ENCODE peak calls at places on chromosomes 11 and 22, in six cellular contexts. H, R, M, Y, E and A are unnamed samples.

GRCh38 chr22:39707351-39707750 is 136.8 kb downstream of the CACNA1I start:
- DNase-seq in H (no peak), R (no peak), M (no peak), Y (no peak), E (no peak), A (no peak)

GRCh38 chr11:67441082-67441683 is 2.1 kb downstream of the CORO1B start:
- DNase-seq in H (no peak), R (no peak), M (no peak), Y (no peak), E (no peak), A (peak; percentile 49)

GRCh38 chr22:22061085-22062077 is 78.8 kb upstream of the TOP3B start:
- DNase-seq in H (peak; percentile 2), R (no peak), M (peak; percentile 8), Y (no peak), E (peak; percentile 86), A (peak; percentile 92)

GRCh38 chr11:70466154-70466553 is 67.8 kb downstream of the CTTN start:
- DNase-seq in H (no peak), R (no peak), M (no peak), Y (no peak), E (no peak), A (no peak)

GRCh38 chr22:19266547-19267086 is 24.9 kb downstream of the CLTCL1 start:
- DNase-seq in H (no peak), R (no peak), M (no peak), Y (no peak), E (no peak), A (no peak)

GRCh38 chr11:36007127-36007824 is 63.4 kb downstream of the LDLRAD3 start:
- DNase-seq in H (no peak), R (no peak), M (no peak), Y (no peak), E (no peak), A (no peak)

GRCh38 chr22:29751669-29752068 is 15.1 kb downstream of the ZMAT5 start:
- DNase-seq in H (no peak), R (no peak), M (no peak), Y (no peak), E (no peak), A (no peak)

GRCh38 chr11:112382561-112382960 is 121.9 kb upstream of the PLET1 start:
- DNase-seq in H (no peak), R (no peak), M (no peak), Y (no peak), E (no peak), A (no peak)

GRCh38 chr11:70490208-70490607 is 91.9 kb downstream of the CTTN start:
- DNase-seq in H (no peak), R (no peak), M (no peak), Y (no peak), E (no peak), A (no peak)

GRCh38 chr11:80261776-80262175 is 820.9 kb upstream of the TENM4 start:
- DNase-seq in H (no peak), R (no peak), M (no peak), Y (no peak), E (no peak), A (no peak)

GRCh38 chr11:8369592-8370205 is 106.0 kb upstream of the LMO1 start:
- DNase-seq in H (no peak), R (no peak), M (no peak), Y (no peak), E (no peak), A (no peak)

GRCh38 chr11:115993613-115994012 is 489.4 kb upstream of the CADM1 start:
- DNase-seq in H (no peak), R (no peak), M (no peak), Y (no peak), E (no peak), A (no peak)

GRCh38 chr11:35163209-35163608 is 24.2 kb downstream of the CD44 start:
- DNase-seq in H (no peak), R (no peak), M (no peak), Y (no peak), E (no peak), A (no peak)

GRCh38 chr11:121555172-121555571 is 102.4 kb upstream of the SORL1-AS1 start:
- DNase-seq in H (no peak), R (no peak), M (no peak), Y (no peak), E (no peak), A (no peak)

GRCh38 chr11:121553806-121554205 is 101.0 kb upstream of the SORL1-AS1 start:
- DNase-seq in H (peak; percentile 55), R (no peak), M (peak; percentile 36), Y (no peak), E (no peak), A (no peak)

GRCh38 chr22:27136596-27136995 is 479.2 kb downstream of the MIAT start:
- DNase-seq in H (no peak), R (no peak), M (no peak), Y (no peak), E (no peak), A (no peak)

GRCh38 chr11:30326114-30326783 is 3.3 kb downstream of the ARL14EP start:
- DNase-seq in H (peak; percentile 57), R (no peak), M (no peak), Y (no peak), E (no peak), A (no peak)

GRCh38 chr11:65663634-65664200 is 1.0 kb upstream of the RELA start:
- DNase-seq in H (peak; percentile 29), R (peak; percentile 63), M (no peak), Y (no peak), E (peak; percentile 70), A (peak; percentile 63)

GRCh38 chr11:130827697-130828377 is 88.4 kb downstream of the SNX19 start:
- DNase-seq in H (peak; percentile 74), R (peak; percentile 65), M (peak; percentile 50), Y (peak; percentile 40), E (peak; percentile 84), A (peak; percentile 55)

GRCh38 chr11:19727246-19727645 is 14.6 kb downstream of the NAV2 start:
- DNase-seq in H (peak; percentile 47), R (no peak), M (no peak), Y (no peak), E (peak; percentile 76), A (no peak)

GRCh38 chr11:44617671-44618461 is 52.4 kb downstream of the CD82 start:
- DNase-seq in H (no peak), R (no peak), M (no peak), Y (no peak), E (no peak), A (peak; percentile 40)

GRCh38 chr11:31366795-31367194 is 2.7 kb downstream of the DCDC1 start:
- DNase-seq in H (no peak), R (no peak), M (no peak), Y (no peak), E (no peak), A (no peak)

GRCh38 chr11:134410766-134411165 is 1.3 kb downstream of the B3GAT1 start:
- DNase-seq in H (no peak), R (no peak), M (no peak), Y (no peak), E (no peak), A (no peak)

GRCh38 chr11:71209656-71210055 is 42.7 kb downstream of the SHANK2 start:
- DNase-seq in H (no peak), R (no peak), M (no peak), Y (no peak), E (no peak), A (no peak)

DNA sequence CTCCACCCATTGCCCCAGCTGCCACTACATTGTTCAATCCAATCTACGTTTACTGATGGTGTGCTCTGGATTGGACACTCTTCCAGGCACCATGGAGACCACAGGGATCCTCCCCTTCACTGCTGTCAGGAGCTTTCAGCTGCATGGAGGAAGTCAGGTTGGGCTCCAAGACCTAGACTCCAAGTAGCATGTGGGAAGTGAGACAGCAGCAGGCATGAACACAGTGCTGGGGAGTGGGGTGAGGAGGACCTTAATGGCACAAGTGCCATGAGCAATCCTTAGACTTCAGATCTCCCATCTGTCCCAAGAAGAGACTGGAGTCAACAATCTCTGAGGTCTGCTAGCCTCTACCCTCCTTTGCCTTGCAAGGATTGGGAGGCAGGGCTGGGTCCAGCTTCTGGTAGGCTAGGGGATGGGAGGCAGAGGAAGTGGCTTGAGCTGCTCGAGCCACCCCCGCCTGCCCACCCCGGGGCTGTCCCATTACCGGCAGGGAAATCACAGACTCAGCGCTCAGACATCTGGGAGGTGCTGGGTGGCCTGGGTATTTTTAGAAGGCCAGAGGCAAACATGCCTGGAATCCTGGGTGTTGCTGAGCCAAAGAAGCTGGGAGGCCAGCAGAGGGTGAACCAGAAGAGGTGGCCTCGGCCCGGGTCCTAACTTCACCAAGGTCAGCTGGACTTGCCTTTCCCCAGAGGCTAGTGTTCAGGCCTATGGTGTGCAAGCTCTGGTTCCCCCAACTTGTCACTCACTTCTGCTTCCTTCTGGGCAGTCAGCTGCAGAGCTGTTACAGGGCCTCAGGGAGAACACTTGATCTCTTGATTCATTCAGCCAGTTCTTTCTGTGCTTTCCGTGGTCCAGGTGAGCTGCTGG is 15.3 kb upstream of the FCHSD2 start:
- DNase-seq in H (peak; percentile 72), R (no peak), M (no peak), Y (no peak), E (peak; percentile 65), A (peak; percentile 89)
- H3K4me1 ChIP-seq in H (peaks cover 25% of the 10 kb centered on the region), R (no peaks in the 10 kb centered on the region), M (no peaks in the 10 kb centered on the region), Y (no peaks in the 10 kb centered on the region), E (peaks cover 28% of the 10 kb centered on the region), A (peaks cover 81% of the 10 kb centered on the region)

GRCh38 chr11:132579686-132580085 is 952.6 kb downstream of the OPCML start:
- DNase-seq in H (no peak), R (no peak), M (no peak), Y (no peak), E (no peak), A (no peak)
- H3K9ac ChIP-seq in H (no peak overlapping the region), R (no peak overlapping the region), M (no peak overlapping the region), Y (no peak overlapping the region), E (no peak overlapping the region), A (no peak overlapping the region)

DNA sequence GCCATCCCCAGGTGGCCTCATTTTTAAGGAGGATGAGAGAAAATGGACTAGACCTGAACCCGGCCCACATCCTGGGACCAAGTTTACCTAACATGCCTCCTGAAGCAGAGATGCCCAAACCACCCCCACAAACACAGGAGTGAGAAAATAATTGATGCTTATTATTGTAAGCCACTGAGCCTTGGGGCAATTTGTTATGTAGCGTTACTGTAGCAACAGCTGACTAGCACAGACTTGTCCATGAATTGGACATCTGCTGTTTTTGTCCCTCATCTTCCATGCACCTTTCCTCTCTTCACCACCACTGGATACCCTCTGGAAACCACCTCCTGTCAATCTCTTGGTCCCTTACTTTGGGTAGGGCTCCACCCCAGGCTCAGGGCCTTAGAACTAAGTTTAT is 137.2 kb upstream of the HSD17B12 start:
- DNase-seq in H (no peak), R (no peak), M (no peak), Y (no peak), E (no peak), A (no peak)
- H3K4me1 ChIP-seq in H (peaks cover 2% of the 10 kb centered on the region), R (no peaks in the 10 kb centered on the region), M (no peaks in the 10 kb centered on the region), Y (peaks cover 6% of the 10 kb centered on the region), E (no peaks in the 10 kb centered on the region), A (no peaks in the 10 kb centered on the region)

DNA sequence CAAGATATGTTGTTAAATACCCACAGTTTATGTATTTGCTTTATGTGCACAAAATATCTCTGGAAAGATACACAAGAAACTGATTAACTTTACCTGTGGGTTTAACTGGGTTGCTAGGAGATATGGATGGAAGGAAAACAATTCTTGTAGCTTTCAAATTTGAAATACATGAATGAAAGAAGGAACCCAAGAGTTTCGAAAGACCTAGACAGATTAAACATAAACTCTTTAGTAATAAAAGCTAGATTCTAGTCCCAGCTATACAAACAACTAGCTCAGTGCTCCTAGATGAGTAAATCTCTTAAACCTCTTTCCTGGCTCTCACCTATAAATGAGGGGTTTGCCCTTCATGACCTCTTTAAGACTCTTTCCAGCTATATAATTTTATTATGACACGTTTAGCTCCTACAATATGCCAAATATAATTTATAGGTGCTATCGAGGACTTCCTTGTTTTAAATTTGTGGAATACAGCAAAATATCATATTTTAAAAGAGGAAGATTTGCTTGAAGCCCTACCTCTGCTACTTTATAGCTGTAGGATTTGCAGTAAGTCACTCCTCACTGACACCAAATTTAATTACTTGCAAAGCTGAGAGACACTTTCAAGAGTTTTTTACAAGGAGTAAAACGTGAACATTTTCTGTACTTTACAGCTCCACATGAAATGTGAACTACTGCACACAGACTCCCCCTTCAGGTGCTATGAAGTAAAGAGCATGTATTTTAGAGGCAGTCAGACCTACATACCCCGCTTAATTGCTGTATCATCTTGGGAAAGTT is 50.7 kb downstream of the RRAS2 start:
- DNase-seq in H (peak; percentile 36), R (peak; percentile 53), M (peak; percentile 12), Y (no peak), E (peak; percentile 71), A (peak; percentile 66)
- H3K9ac ChIP-seq in H (no peak overlapping the region), R (no peak overlapping the region), M (no peak overlapping the region), Y (no peak overlapping the region), E (no peak overlapping the region), A (no peak overlapping the region)